ENCODE peak calls at places on chromosomes 5 and 9, in seven cellular contexts. W, R, B, O, A, Z and F are unnamed samples.

GRCh38 chr5:142726188-142726731 is 40.4 kb upstream of the FGF1 start:
- DNase-seq in B (no peak), Z (peak), O (no peak), W (peak), A (no peak), R (peak), F (peak)

GRCh38 chr5:157540707-157541451 is 34.7 kb downstream of the ADAM19 start:
- DNase-seq in R (peak), O (no peak), B (no peak), A (no peak), W (no peak), Z (peak), F (peak)

GRCh38 chr9:76374702-76375543 is 19.3 kb downstream of the RFK start:
- DNase-seq in R (peak), A (no peak), O (peak), W (peak), B (no peak), Z (peak), F (peak)

GRCh38 chr9:133119039-133119438 is 2.0 kb downstream of the RALGDS start:
- DNase-seq in W (no peak), B (no peak), R (no peak), O (no peak), Z (no peak), A (no peak), F (no peak)

GRCh38 chr9:86977205-86977835 is 30.0 kb upstream of the GAS1 start:
- DNase-seq in O (no peak), B (no peak), W (peak), R (peak), A (no peak), Z (no peak), F (no peak)

GRCh38 chr5:175059687-175060194 is 335.4 kb downstream of the MSX2 start:
- DNase-seq in A (peak), O (peak), R (peak), B (peak), W (peak), Z (no peak), F (peak)

GRCh38 chr5:151667083-151667482 is 19.6 kb downstream of the SPARC start:
- DNase-seq in Z (no peak), B (no peak), A (no peak), O (no peak), W (no peak), R (no peak), F (no peak)

GRCh38 chr5:137563646-137564474 is 64.7 kb upstream of the SPOCK1 start:
- DNase-seq in O (no peak), Z (no peak), W (peak), A (no peak), B (no peak), R (peak), F (peak)

GRCh38 chr5:62317810-62318209 is 11.8 kb downstream of the KIF2A start:
- DNase-seq in W (no peak), O (no peak), Z (no peak), B (no peak), R (no peak), A (no peak), F (no peak)

GRCh38 chr5:178627259-178627598 is 379 bp upstream of the CLK4 start:
- DNase-seq in A (no peak), Z (no peak), O (no peak), W (no peak), B (no peak), R (no peak), F (peak)

GRCh38 chr5:169744336-169744735 is 107.3 kb downstream of the DOCK2 start:
- DNase-seq in Z (no peak), O (no peak), W (no peak), A (no peak), R (no peak), B (no peak), F (no peak)

GRCh38 chr5:11494340-11494739 is 409.9 kb downstream of the CTNND2 start:
- DNase-seq in A (no peak), B (no peak), Z (peak), W (no peak), O (no peak), R (no peak), F (no peak)
- H3K23ac ChIP-seq in A (no peak), B (no peak), Z (no peak), W (no peak), O (no peak), R (no peak), F (no peak)

GRCh38 chr5:132213666-132214065 is 14.0 kb downstream of the P4HA2 start:
- DNase-seq in B (no peak), W (no peak), A (no peak), O (no peak), R (no peak), Z (no peak), F (no peak)

GRCh38 chr5:132211787-132212186 is 15.9 kb downstream of the P4HA2 start:
- DNase-seq in Z (no peak), R (no peak), A (no peak), B (no peak), O (no peak), W (no peak), F (peak)

GRCh38 chr5:132210944-132211343 is 16.7 kb downstream of the P4HA2 start:
- DNase-seq in W (no peak), R (no peak), O (no peak), A (no peak), B (no peak), Z (no peak), F (no peak)

GRCh38 chr5:132215329-132215728 is 12.3 kb downstream of the P4HA2 start:
- DNase-seq in R (peak), W (no peak), B (no peak), A (no peak), Z (peak), O (no peak), F (peak)

GRCh38 chr5:132214491-132214890 is 13.2 kb downstream of the P4HA2 start:
- DNase-seq in W (no peak), Z (no peak), A (no peak), O (no peak), B (no peak), R (no peak), F (no peak)
- H3K23ac ChIP-seq in W (no peak), Z (no peak), A (no peak), O (no peak), B (no peak), R (peak), F (no peak)

GRCh38 chr9:70285981-70286616 is 27.3 kb downstream of the SMC5 start:
- DNase-seq in A (no peak), W (no peak), O (no peak), R (peak), Z (no peak), B (no peak), F (no peak)

GRCh38 chr9:70285246-70285645 is 26.5 kb downstream of the SMC5 start:
- DNase-seq in A (no peak), W (peak), R (peak), O (no peak), Z (peak), B (no peak), F (no peak)

GRCh38 chr9:70278312-70278711 is 19.5 kb downstream of the SMC5 start:
- DNase-seq in Z (no peak), W (no peak), R (no peak), A (no peak), O (no peak), B (no peak), F (no peak)

GRCh38 chr9:70283848-70284247 is 25.1 kb downstream of the SMC5 start:
- DNase-seq in Z (no peak), W (no peak), R (no peak), A (no peak), B (no peak), O (no peak), F (no peak)
- H3K23ac ChIP-seq in Z (no peak), W (no peak), R (no peak), A (no peak), B (no peak), O (no peak), F (no peak)

GRCh38 chr9:112503170-112503569 is 16.5 kb downstream of the KIAA1958 start:
- DNase-seq in R (no peak), A (no peak), O (no peak), Z (no peak), B (no peak), W (peak), F (no peak)

GRCh38 chr9:112505083-112505482 is 18.5 kb downstream of the KIAA1958 start:
- DNase-seq in W (no peak), Z (no peak), O (no peak), A (no peak), B (no peak), R (no peak), F (no peak)

GRCh38 chr9:112496074-112496722 is 9.6 kb downstream of the KIAA1958 start:
- DNase-seq in O (no peak), B (no peak), W (no peak), R (peak), A (no peak), Z (peak), F (no peak)

GRCh38 chr9:112502177-112502946 is 15.7 kb downstream of the KIAA1958 start:
- DNase-seq in Z (no peak), B (no peak), W (no peak), O (no peak), R (no peak), A (no peak), F (no peak)

DNA sequence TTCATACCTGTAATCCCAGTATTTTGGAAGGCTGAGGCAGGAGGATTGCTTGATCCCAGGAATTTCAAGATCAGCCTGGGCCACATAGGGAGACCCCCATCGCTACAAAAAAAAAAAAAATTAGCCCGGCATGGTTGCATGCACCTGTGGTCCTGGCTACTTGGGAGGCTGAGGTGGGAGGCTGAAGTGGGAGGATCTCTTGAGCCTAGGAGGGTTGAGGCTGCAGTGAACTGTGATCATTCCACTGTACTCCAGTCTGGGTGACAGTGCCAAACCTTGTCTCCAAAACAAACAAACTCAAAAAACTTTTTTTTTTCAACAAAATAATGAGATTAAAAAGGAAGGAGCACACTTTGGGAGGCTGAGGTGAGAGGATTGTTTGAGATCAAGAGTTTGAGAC is 14.2 kb downstream of the KIAA1958 start:
- DNase-seq in W (no peak), Z (no peak), B (no peak), R (no peak), A (no peak), O (no peak), F (no peak)
- H3K23ac ChIP-seq in W (no peak), Z (no peak), B (no peak), R (no peak), A (no peak), O (no peak), F (no peak)

DNA sequence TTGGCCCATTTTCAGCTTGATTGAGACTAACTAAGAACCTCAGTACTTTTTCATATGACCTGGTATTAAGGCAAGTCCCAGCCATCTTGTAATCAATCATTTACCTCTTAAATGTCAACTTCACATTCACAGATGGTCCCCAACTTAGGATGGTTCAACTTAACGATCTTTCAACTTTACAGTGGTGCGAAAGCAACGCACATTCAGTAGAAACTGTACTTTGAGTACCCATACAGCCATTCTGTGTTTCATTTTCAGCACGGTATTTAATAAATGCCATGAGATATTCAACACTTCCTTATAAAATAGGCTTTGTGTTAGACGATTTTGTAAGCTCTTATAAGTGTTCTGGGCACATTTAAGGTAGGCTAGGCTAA is 47.1 kb upstream of the ANGPTL2 start:
- DNase-seq in Z (no peak), B (no peak), W (no peak), R (no peak), A (no peak), O (no peak), F (no peak)
- H3K23ac ChIP-seq in Z (no peak), B (no peak), W (no peak), R (no peak), A (no peak), O (no peak), F (no peak)

GRCh38 chr5:121257621-121258020 is 594.1 kb upstream of the FTMT start:
- DNase-seq in O (no peak), Z (no peak), W (no peak), A (no peak), B (no peak), R (no peak), F (no peak)
- H3K23ac ChIP-seq in O (no peak), Z (no peak), W (no peak), A (no peak), B (no peak), R (no peak), F (no peak)

DNA sequence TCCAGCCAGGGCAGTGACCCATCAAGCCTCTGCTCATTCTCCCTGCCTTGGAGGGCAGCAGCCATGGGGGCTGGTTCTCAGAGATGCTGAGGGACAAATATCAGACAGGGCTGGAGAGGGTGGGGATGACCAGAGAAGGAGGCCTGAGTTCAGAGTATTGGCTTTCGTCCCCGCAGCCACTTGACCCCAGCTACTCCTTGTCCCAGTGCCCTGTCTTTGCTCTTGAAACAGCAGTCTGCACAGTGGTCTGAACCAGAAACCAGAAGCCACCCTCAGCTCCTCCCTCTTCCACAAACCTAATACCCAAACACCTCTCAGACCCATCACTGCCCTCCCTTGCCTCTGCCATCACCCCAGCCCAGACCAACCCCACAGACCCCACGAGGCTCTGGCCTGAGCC is 36.3 kb upstream of the SMIM23 start:
- DNase-seq in B (no peak), W (no peak), Z (no peak), A (no peak), R (no peak), O (no peak), F (no peak)
- H3K23ac ChIP-seq in B (no peak), W (no peak), Z (no peak), A (no peak), R (no peak), O (no peak), F (no peak)